ENCODE peak calls at places on chromosomes 6 and 20, in seven cellular contexts. M is epithelial cell of esophagus; Q is effector memory CD8-positive, alpha-beta T cell; A is stimulated activated CD4-positive, alpha-beta T cell treated with anti-CD3 and anti-CD28 coated beads, Interleukin-1b, Interleukin-23, amount 100 ng/mL, for 1 hour; Y is WTC11; R is memory B cell; O is midbrain. C is an unnamed sample.

GRCh38 chr6:167757291-167757690 is 69.4 kb upstream of the AFDN start:
- DNase-seq in M (no peak), Q (no peak), A (no peak), Y (no peak), R (no peak), O (no peak), C (no peak)

GRCh38 chr20:63000958-63001357 is 5.8 kb downstream of the BHLHE23 start:
- DNase-seq in M (no peak), Q (no peak), A (no peak), Y (no peak), R (no peak), O (no peak), C (no peak)

GRCh38 chr6:138800377-138801150 is 4.7 kb downstream of the ECT2L start:
- DNase-seq in M (peak), Q (no peak), A (no peak), Y (peak), R (no peak), O (no peak), C (no peak)

GRCh38 chr20:35541783-35542662 is at the start of gene ERGIC3:
- DNase-seq in M (peak), Q (peak), A (peak), Y (peak), R (peak), O (peak), C (peak)

GRCh38 chr20:24991897-24992419 is 593 bp downstream of the APMAP start:
- DNase-seq in M (no peak), Q (no peak), A (no peak), Y (peak), R (no peak), O (no peak), C (no peak)

GRCh38 chr6:3500262-3501001 is 43.6 kb upstream of the SLC22A23 start:
- DNase-seq in M (peak), Q (no peak), A (no peak), Y (no peak), R (no peak), O (no peak), C (no peak)

GRCh38 chr20:856361-856775 is 22.9 kb downstream of the FAM110A start:
- DNase-seq in M (peak), Q (peak), A (no peak), Y (no peak), R (no peak), O (no peak), C (no peak)

GRCh38 chr6:33017694-33018353 is 8.4 kb upstream of the HLA-DOA start:
- DNase-seq in M (no peak), Q (no peak), A (no peak), Y (no peak), R (no peak), O (no peak), C (no peak)

GRCh38 chr6:166006593-166007301 is 160.9 kb downstream of the TBXT start:
- DNase-seq in M (no peak), Q (no peak), A (no peak), Y (no peak), R (no peak), O (no peak), C (no peak)